ENCODE peak calls at places on chromosome 2, in six cellular contexts. One of them, this sample, is unnamed.

GRCh38 chr2:193869564-193869963 is 1674.8 kb upstream of the TMEFF2 start:
- DNase-seq in tibial nerve: no peak
- DNase-seq in heart left ventricle: no peak
- DNase-seq in ovary: no peak
- DNase-seq in IMR-90: no peak
- DNase-seq in stomach: no peak
- DNase-seq in this sample: no peak

GRCh38 chr2:140988597-140988996 is 1142.2 kb downstream of the LRP1B start:
- DNase-seq in tibial nerve: no peak
- DNase-seq in heart left ventricle: no peak
- DNase-seq in ovary: no peak
- DNase-seq in IMR-90: peak; percentile 8
- DNase-seq in stomach: no peak
- DNase-seq in this sample: no peak

GRCh38 chr2:150327546-150328495 is 159.6 kb downstream of the RND3 start:
- DNase-seq in tibial nerve: no peak
- DNase-seq in heart left ventricle: no peak
- DNase-seq in ovary: no peak
- DNase-seq in IMR-90: no peak
- DNase-seq in stomach: no peak
- DNase-seq in this sample: no peak

GRCh38 chr2:200357845-200358244 is 51.4 kb downstream of the SPATS2L start:
- DNase-seq in tibial nerve: no peak
- DNase-seq in heart left ventricle: no peak
- DNase-seq in ovary: no peak
- DNase-seq in IMR-90: no peak
- DNase-seq in stomach: no peak
- DNase-seq in this sample: no peak

GRCh38 chr2:98912957-98913915 is 22.8 kb downstream of the CRACDL start:
- DNase-seq in tibial nerve: no peak
- DNase-seq in heart left ventricle: no peak
- DNase-seq in ovary: no peak
- DNase-seq in IMR-90: no peak
- DNase-seq in stomach: peak; percentile 24
- DNase-seq in this sample: no peak

GRCh38 chr2:157327621-157328102 is 2.0 kb upstream of the ERMN start:
- DNase-seq in tibial nerve: peak; percentile 74
- DNase-seq in heart left ventricle: peak; percentile 85
- DNase-seq in ovary: peak; percentile 48
- DNase-seq in IMR-90: peak; percentile 74
- DNase-seq in stomach: peak; percentile 89
- DNase-seq in this sample: peak; percentile 83

GRCh38 chr2:28632791-28633190 is 118.8 kb upstream of the PPP1CB start:
- DNase-seq in tibial nerve: no peak
- DNase-seq in heart left ventricle: no peak
- DNase-seq in ovary: no peak
- DNase-seq in IMR-90: no peak
- DNase-seq in stomach: no peak
- DNase-seq in this sample: no peak

GRCh38 chr2:144267209-144267608 is 252.7 kb downstream of the ZEB2 start:
- DNase-seq in tibial nerve: no peak
- DNase-seq in heart left ventricle: no peak
- DNase-seq in ovary: no peak
- DNase-seq in IMR-90: no peak
- DNase-seq in stomach: no peak
- DNase-seq in this sample: no peak

GRCh38 chr2:179861027-179861776 is at the start of gene ZNF385B:
- DNase-seq in tibial nerve: no peak
- DNase-seq in heart left ventricle: no peak
- DNase-seq in ovary: peak; percentile 43
- DNase-seq in IMR-90: peak; percentile 3
- DNase-seq in stomach: no peak
- DNase-seq in this sample: peak; percentile 69

GRCh38 chr2:238247841-238248440 is 8.1 kb upstream of the HES6 start:
- DNase-seq in tibial nerve: no peak
- DNase-seq in heart left ventricle: no peak
- DNase-seq in ovary: no peak
- DNase-seq in IMR-90: no peak
- DNase-seq in stomach: no peak
- DNase-seq in this sample: no peak

GRCh38 chr2:27737676-27738348 is 33.7 kb upstream of the MRPL33 start:
- DNase-seq in tibial nerve: no peak
- DNase-seq in heart left ventricle: no peak
- DNase-seq in ovary: no peak
- DNase-seq in IMR-90: peak; percentile 84
- DNase-seq in stomach: peak; percentile 53
- DNase-seq in this sample: no peak

GRCh38 chr2:25558262-25558661 is 115.1 kb downstream of the DTNB start:
- DNase-seq in tibial nerve: no peak
- DNase-seq in heart left ventricle: no peak
- DNase-seq in ovary: no peak
- DNase-seq in IMR-90: peak; percentile 85
- DNase-seq in stomach: no peak
- DNase-seq in this sample: no peak

GRCh38 chr2:110714824-110715223 is 17.5 kb upstream of the ACOXL start:
- DNase-seq in tibial nerve: no peak
- DNase-seq in heart left ventricle: no peak
- DNase-seq in ovary: no peak
- DNase-seq in IMR-90: no peak
- DNase-seq in stomach: no peak
- DNase-seq in this sample: no peak

GRCh38 chr2:163401481-163401880 is 334.3 kb downstream of the FIGN start:
- DNase-seq in tibial nerve: no peak
- DNase-seq in heart left ventricle: no peak
- DNase-seq in ovary: no peak
- DNase-seq in IMR-90: peak; percentile 13
- DNase-seq in stomach: no peak
- DNase-seq in this sample: no peak

GRCh38 chr2:28038722-28039121 is 148.2 kb downstream of the BABAM2 start:
- DNase-seq in tibial nerve: no peak
- DNase-seq in heart left ventricle: no peak
- DNase-seq in ovary: no peak
- DNase-seq in IMR-90: no peak
- DNase-seq in stomach: no peak
- DNase-seq in this sample: no peak

GRCh38 chr2:182866461-182867369 is at the start of gene FRZB:
- DNase-seq in tibial nerve: peak; percentile 37
- DNase-seq in heart left ventricle: peak; percentile 84
- DNase-seq in ovary: peak; percentile 73
- DNase-seq in IMR-90: peak; percentile 73
- DNase-seq in stomach: peak; percentile 38
- DNase-seq in this sample: peak; percentile 86

GRCh38 chr2:188340257-188340656 is 48.6 kb downstream of the GULP1 start:
- DNase-seq in tibial nerve: no peak
- DNase-seq in heart left ventricle: no peak
- DNase-seq in ovary: no peak
- DNase-seq in IMR-90: no peak
- DNase-seq in stomach: no peak
- DNase-seq in this sample: no peak

DNA sequence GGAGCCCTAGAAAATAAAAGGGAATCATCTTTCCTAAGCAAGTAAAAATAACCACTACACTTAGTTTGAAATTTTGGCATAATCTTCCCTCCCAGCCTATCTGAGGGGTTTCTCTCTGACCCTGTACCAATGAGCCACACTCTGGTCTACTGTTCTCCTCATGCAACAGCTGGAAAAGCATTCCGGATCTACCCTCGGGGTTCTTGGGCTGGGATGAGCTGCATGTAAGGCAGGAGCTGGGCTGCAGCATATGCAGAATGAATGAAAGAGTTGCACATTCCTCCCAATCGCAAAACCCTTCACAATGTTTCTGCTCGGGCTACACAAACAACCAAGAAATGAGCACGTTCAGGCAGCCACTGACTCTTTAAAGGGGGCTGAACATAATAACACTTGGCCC is 180.2 kb upstream of the ZFP36L2 start:
- DNase-seq in tibial nerve: no peak
- DNase-seq in heart left ventricle: no peak
- DNase-seq in ovary: no peak
- DNase-seq in IMR-90: no peak
- DNase-seq in stomach: no peak
- DNase-seq in this sample: no peak
- H3K4me1 ChIP-seq in tibial nerve: peaks cover 13% of the 10 kb centered on the region
- H3K4me1 ChIP-seq in heart left ventricle: peaks cover 4% of the 10 kb centered on the region
- H3K4me1 ChIP-seq in ovary: peaks cover 5% of the 10 kb centered on the region
- H3K4me1 ChIP-seq in IMR-90: peaks cover 8% of the 10 kb centered on the region
- H3K4me1 ChIP-seq in stomach: peaks cover 23% of the 10 kb centered on the region
- H3K4me1 ChIP-seq in this sample: peaks cover 46% of the 10 kb centered on the region

GRCh38 chr2:42792087-42792582 is 248 bp downstream of the HAAO start:
- DNase-seq in tibial nerve: no peak
- DNase-seq in heart left ventricle: no peak
- DNase-seq in ovary: no peak
- DNase-seq in IMR-90: no peak
- DNase-seq in stomach: no peak
- DNase-seq in this sample: no peak

GRCh38 chr2:42793314-42794270 is 1.2 kb upstream of the HAAO start:
- DNase-seq in tibial nerve: no peak
- DNase-seq in heart left ventricle: no peak
- DNase-seq in ovary: peak; percentile 56
- DNase-seq in IMR-90: no peak
- DNase-seq in stomach: no peak
- DNase-seq in this sample: no peak

GRCh38 chr2:42794271-42795046 is 2.1 kb upstream of the HAAO start:
- DNase-seq in tibial nerve: no peak
- DNase-seq in heart left ventricle: no peak
- DNase-seq in ovary: no peak
- DNase-seq in IMR-90: no peak
- DNase-seq in stomach: no peak
- DNase-seq in this sample: no peak

GRCh38 chr2:42791606-42792005 is 777 bp downstream of the HAAO start:
- DNase-seq in tibial nerve: no peak
- DNase-seq in heart left ventricle: no peak
- DNase-seq in ovary: no peak
- DNase-seq in IMR-90: no peak
- DNase-seq in stomach: no peak
- DNase-seq in this sample: no peak

DNA sequence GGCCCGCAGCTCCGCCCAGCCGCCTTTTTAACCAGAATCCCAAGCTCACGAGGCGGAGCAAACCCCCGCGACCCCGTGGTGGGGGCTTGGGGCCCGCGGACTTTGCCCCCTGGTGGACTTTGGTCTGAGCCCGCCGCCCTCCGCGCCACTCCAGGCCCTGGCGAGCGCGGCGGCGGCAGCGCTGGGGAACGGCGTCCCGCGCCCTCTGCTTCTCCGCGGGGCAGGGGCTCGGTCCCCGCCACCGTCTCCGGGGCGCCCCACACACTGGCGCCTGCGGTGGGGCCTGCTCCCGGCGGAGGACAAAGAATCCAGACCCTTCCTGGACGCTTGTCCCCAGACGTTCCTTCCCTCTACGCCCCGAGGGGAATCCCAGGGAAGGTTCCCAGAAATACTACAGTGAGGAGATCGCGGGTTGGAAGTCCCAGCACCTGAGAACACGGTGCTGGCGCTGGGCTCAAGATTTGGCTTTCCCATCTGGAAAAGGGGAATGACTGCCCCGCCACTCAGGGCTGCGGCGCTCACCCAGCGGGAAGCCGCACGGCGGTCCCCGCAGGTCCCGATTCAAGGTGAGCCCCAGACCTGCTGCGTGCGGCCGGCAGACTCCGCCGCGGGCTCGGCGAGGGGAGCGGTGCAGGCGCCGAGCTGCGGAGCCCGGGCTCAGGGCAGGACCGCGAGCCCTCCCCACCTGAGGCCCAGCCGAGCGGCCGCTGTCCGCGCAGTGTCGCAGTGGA is at the start of gene HAAO:
- DNase-seq in tibial nerve: peak; percentile 28
- DNase-seq in heart left ventricle: peak; percentile 77
- DNase-seq in ovary: peak; percentile 77
- DNase-seq in IMR-90: no peak
- DNase-seq in stomach: peak; percentile 52
- DNase-seq in this sample: no peak
- TF ChIP-seq POLR2A in tibial nerve: no peak
- TF ChIP-seq POLR2A in heart left ventricle: no peak
- TF ChIP-seq POLR2A in ovary: peak; percentile 56
- TF ChIP-seq POLR2A in IMR-90: no peak
- TF ChIP-seq POLR2A in stomach: no peak
- TF ChIP-seq POLR2A in this sample: peak; percentile 28

GRCh38 chr2:73239776-73240175 is 5.7 kb downstream of the CCT7 start:
- DNase-seq in tibial nerve: no peak
- DNase-seq in heart left ventricle: no peak
- DNase-seq in ovary: no peak
- DNase-seq in IMR-90: peak; percentile 73
- DNase-seq in stomach: no peak
- DNase-seq in this sample: no peak
- H3K4me1 ChIP-seq in tibial nerve: peaks cover 8% of the 10 kb centered on the region
- H3K4me1 ChIP-seq in heart left ventricle: peaks cover 20% of the 10 kb centered on the region
- H3K4me1 ChIP-seq in ovary: peaks cover 14% of the 10 kb centered on the region
- H3K4me1 ChIP-seq in IMR-90: peaks cover 3% of the 10 kb centered on the region
- H3K4me1 ChIP-seq in stomach: peaks cover 46% of the 10 kb centered on the region
- H3K4me1 ChIP-seq in this sample: peaks cover 35% of the 10 kb centered on the region

GRCh38 chr2:11344342-11344955 is at the start of gene ROCK2:
- DNase-seq in tibial nerve: peak; percentile 68
- DNase-seq in heart left ventricle: peak; percentile 91
- DNase-seq in ovary: peak; percentile 89
- DNase-seq in IMR-90: peak; percentile 79
- DNase-seq in stomach: peak; percentile 86
- DNase-seq in this sample: peak; percentile 88
- TF ChIP-seq POLR2A in tibial nerve: peak; percentile 68
- TF ChIP-seq POLR2A in heart left ventricle: no peak
- TF ChIP-seq POLR2A in ovary: peak; percentile 53
- TF ChIP-seq POLR2A in IMR-90: peak; percentile 60
- TF ChIP-seq POLR2A in stomach: no peak
- TF ChIP-seq POLR2A in this sample: peak; percentile 51

GRCh38 chr2:35294636-35295263 is 1060.8 kb upstream of the CRIM1 start:
- DNase-seq in tibial nerve: no peak
- DNase-seq in heart left ventricle: no peak
- DNase-seq in ovary: no peak
- DNase-seq in IMR-90: no peak
- DNase-seq in stomach: no peak
- DNase-seq in this sample: no peak

GRCh38 chr2:35293261-35293660 is 1062.3 kb upstream of the CRIM1 start:
- DNase-seq in tibial nerve: no peak
- DNase-seq in heart left ventricle: no peak
- DNase-seq in ovary: no peak
- DNase-seq in IMR-90: no peak
- DNase-seq in stomach: no peak
- DNase-seq in this sample: no peak

GRCh38 chr2:35297403-35297802 is 1058.2 kb upstream of the CRIM1 start:
- DNase-seq in tibial nerve: no peak
- DNase-seq in heart left ventricle: no peak
- DNase-seq in ovary: no peak
- DNase-seq in IMR-90: no peak
- DNase-seq in stomach: no peak
- DNase-seq in this sample: no peak

DNA sequence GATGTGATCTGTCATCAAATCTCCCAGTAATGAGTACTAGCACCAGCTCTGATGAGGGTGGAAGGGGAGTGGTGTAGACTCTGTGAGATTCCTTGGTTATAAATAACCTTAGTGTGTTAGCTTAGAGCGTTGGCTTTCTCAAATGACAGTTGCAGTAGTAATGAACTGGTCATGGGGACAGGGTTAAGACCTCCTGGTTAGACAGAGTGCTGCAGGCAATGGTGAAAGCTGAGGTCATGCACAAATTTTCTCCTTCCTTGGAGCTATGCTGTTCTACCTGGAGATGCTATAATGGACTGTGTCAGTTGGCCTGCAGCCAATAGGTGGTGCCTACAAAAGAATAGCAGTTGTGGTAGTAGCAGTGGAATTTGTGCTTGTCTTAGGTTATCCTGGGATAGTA is 1063.3 kb upstream of the CRIM1 start:
- DNase-seq in tibial nerve: no peak
- DNase-seq in heart left ventricle: no peak
- DNase-seq in ovary: no peak
- DNase-seq in IMR-90: no peak
- DNase-seq in stomach: no peak
- DNase-seq in this sample: no peak
- H3K4me1 ChIP-seq in tibial nerve: no peaks in the 10 kb centered on the region
- H3K4me1 ChIP-seq in heart left ventricle: no peaks in the 10 kb centered on the region
- H3K4me1 ChIP-seq in ovary: no peaks in the 10 kb centered on the region
- H3K4me1 ChIP-seq in IMR-90: no peaks in the 10 kb centered on the region
- H3K4me1 ChIP-seq in stomach: no peaks in the 10 kb centered on the region
- H3K4me1 ChIP-seq in this sample: no peaks in the 10 kb centered on the region

This sample was measured in suprapubic skin.